ENCODE peak calls at places on chromosomes 11 and 22, in six cellular contexts. E is stimulated activated CD4-positive, alpha-beta T cell treated with anti-CD3 and anti-CD28 coated beads, Interleukin-4, amount 100 ng/mL, for 48 hours; B is naive thymus-derived CD8-positive, alpha-beta T cell; V is T-helper 9 cell; O is fibroblast of gingiva; R is A549. Y is an unnamed sample.

GRCh38 chr22:36862251-36863242 is 1.7 kb downstream of the NCF4 start:
- DNase-seq in E (no peak), B (no peak), V (no peak), O (no peak), R (no peak), Y (no peak)

GRCh38 chr11:10309163-10310093 is 4.6 kb downstream of the ADM start:
- DNase-seq in E (no peak), B (no peak), V (no peak), O (peak; percentile 98), R (peak; percentile 80), Y (peak; percentile 66)

GRCh38 chr11:126415128-126415527 is 59.6 kb downstream of the ST3GAL4 start:
- DNase-seq in E (no peak), B (no peak), V (no peak), O (peak; percentile 86), R (no peak), Y (peak; percentile 70)

GRCh38 chr11:31005202-31005601 is 364.3 kb downstream of the DCDC1 start:
- DNase-seq in E (no peak), B (no peak), V (no peak), O (no peak), R (no peak), Y (no peak)

GRCh38 chr11:114195981-114196731 is 100.0 kb upstream of the NNMT start:
- DNase-seq in E (no peak), B (no peak), V (no peak), O (no peak), R (no peak), Y (no peak)

GRCh38 chr22:37503850-37504249 is 15.4 kb downstream of the CARD10 start:
- DNase-seq in E (no peak), B (no peak), V (no peak), O (no peak), R (peak; percentile 27), Y (no peak)

GRCh38 chr11:78110351-78110750 is 29.1 kb downstream of the ALG8 start:
- DNase-seq in E (no peak), B (no peak), V (no peak), O (no peak), R (no peak), Y (no peak)

GRCh38 chr11:118916842-118917388 is 8.8 kb downstream of the BCL9L start:
- DNase-seq in E (no peak), B (no peak), V (no peak), O (peak; percentile 92), R (no peak), Y (no peak)

GRCh38 chr11:81963018-81963417 is 770.6 kb downstream of the FAM181B start:
- DNase-seq in E (no peak), B (no peak), V (no peak), O (no peak), R (no peak), Y (no peak)

GRCh38 chr11:98793276-98793675 is 227.5 kb upstream of the CNTN5 start:
- DNase-seq in E (no peak), B (no peak), V (no peak), O (no peak), R (no peak), Y (no peak)

GRCh38 chr11:117187799-117188481 is 9.4 kb downstream of the SIDT2 start:
- DNase-seq in E (no peak), B (no peak), V (no peak), O (no peak), R (no peak), Y (no peak)

GRCh38 chr22:22942511-22943329 is 55.1 kb downstream of the IGLL5 start:
- DNase-seq in E (peak; percentile 76), B (peak; percentile 87), V (peak; percentile 78), O (peak; percentile 26), R (peak; percentile 35), Y (peak; percentile 47)

GRCh38 chr11:10066441-10066840 is 227.6 kb downstream of the SBF2 start:
- DNase-seq in E (no peak), B (no peak), V (no peak), O (no peak), R (no peak), Y (no peak)

GRCh38 chr11:103798456-103798855 is 238.0 kb upstream of the DDI1 start:
- DNase-seq in E (no peak), B (no peak), V (no peak), O (no peak), R (no peak), Y (no peak)

GRCh38 chr11:60918941-60919275 is 5.0 kb downstream of the TMEM109 start:
- DNase-seq in E (no peak), B (no peak), V (no peak), O (no peak), R (no peak), Y (no peak)

GRCh38 chr11:61700221-61700620 is 20.0 kb downstream of the DAGLA start:
- DNase-seq in E (no peak), B (no peak), V (no peak), O (peak; percentile 50), R (peak; percentile 66), Y (no peak)

GRCh38 chr11:36075053-36075452 is 131.2 kb downstream of the LDLRAD3 start:
- DNase-seq in E (no peak), B (no peak), V (no peak), O (peak; percentile 80), R (no peak), Y (no peak)

GRCh38 chr11:125263268-125263790 is 98.8 kb downstream of the PKNOX2 start:
- DNase-seq in E (no peak), B (no peak), V (no peak), O (peak; percentile 68), R (no peak), Y (peak; percentile 70)

GRCh38 chr22:25656724-25657123 is 85.3 kb upstream of the MYO18B start:
- DNase-seq in E (no peak), B (no peak), V (no peak), O (no peak), R (no peak), Y (no peak)

GRCh38 chr11:95522871-95523270 is 266.7 kb downstream of the FAM76B start:
- DNase-seq in E (no peak), B (no peak), V (no peak), O (no peak), R (no peak), Y (no peak)

GRCh38 chr11:60971520-60971919 is at the start of gene CD6:
- DNase-seq in E (no peak), B (peak; percentile 89), V (peak; percentile 54), O (no peak), R (no peak), Y (no peak)

GRCh38 chr11:85869776-85870175 is 14.6 kb downstream of the CCDC83 start:
- DNase-seq in E (no peak), B (no peak), V (no peak), O (no peak), R (no peak), Y (no peak)

GRCh38 chr22:50260801-50261614 is 475 bp downstream of the MAPK12 start:
- DNase-seq in E (no peak), B (no peak), V (no peak), O (peak; percentile 66), R (no peak), Y (peak; percentile 28)

Y was measured in midbrain.